ENCODE peak calls at places on chromosomes 16 and 17, in four cellular contexts. S is breast epithelium, H is AG04450, T is PC-3. D is an unnamed sample.
A peak's percentile ranks its signal among the peaks of the same experiment; 100 is the strongest.

GRCh38 chr17:15954222-15954621 is 9.3 kb downstream of the ADORA2B start:
- DNase-seq in S (no peak), H (peak; percentile 72), T (peak; percentile 99), D (peak; percentile 62)

GRCh38 chr17:27654654-27655524 is 23.9 kb downstream of the LGALS9 start:
- DNase-seq in T (peak; percentile 70), H (peak; percentile 6), S (peak; percentile 73), D (peak; percentile 60)

GRCh38 chr17:13631541-13631940 is 29.8 kb upstream of the HS3ST3A1 start:
- DNase-seq in H (no peak), S (no peak), T (peak; percentile 50), D (no peak)

GRCh38 chr16:49546059-49546458 is 172.5 kb downstream of the C16orf78 start:
- DNase-seq in S (no peak), T (no peak), H (no peak), D (no peak)

GRCh38 chr16:10490141-10490540 is 90.3 kb downstream of the EMP2 start:
- DNase-seq in H (no peak), T (no peak), S (no peak), D (no peak)

GRCh38 chr16:54473201-54473993 is 186.8 kb upstream of the IRX3 start:
- DNase-seq in S (no peak), T (no peak), H (no peak), D (no peak)

GRCh38 chr16:85535352-85536072 is 77.6 kb upstream of the GSE1 start:
- DNase-seq in S (no peak), T (no peak), H (no peak), D (no peak)

GRCh38 chr16:4486126-4486893 is 10.1 kb downstream of the HMOX2 start:
- DNase-seq in S (no peak), T (no peak), H (no peak), D (no peak)

GRCh38 chr17:49071106-49071505 is 61.5 kb upstream of the B4GALNT2 start:
- DNase-seq in S (no peak), T (no peak), H (no peak), D (no peak)

GRCh38 chr17:12721581-12721980 is 55.9 kb downstream of the MYOCD start:
- DNase-seq in T (no peak), S (no peak), H (no peak), D (no peak)

GRCh38 chr17:8186446-8186786 is 3.6 kb downstream of the BORCS6 start:
- DNase-seq in H (no peak), S (no peak), T (no peak), D (no peak)
- TF ChIP-seq CTCF in H (no peak), S (no peak), T (no peak), D (no peak)

DNA sequence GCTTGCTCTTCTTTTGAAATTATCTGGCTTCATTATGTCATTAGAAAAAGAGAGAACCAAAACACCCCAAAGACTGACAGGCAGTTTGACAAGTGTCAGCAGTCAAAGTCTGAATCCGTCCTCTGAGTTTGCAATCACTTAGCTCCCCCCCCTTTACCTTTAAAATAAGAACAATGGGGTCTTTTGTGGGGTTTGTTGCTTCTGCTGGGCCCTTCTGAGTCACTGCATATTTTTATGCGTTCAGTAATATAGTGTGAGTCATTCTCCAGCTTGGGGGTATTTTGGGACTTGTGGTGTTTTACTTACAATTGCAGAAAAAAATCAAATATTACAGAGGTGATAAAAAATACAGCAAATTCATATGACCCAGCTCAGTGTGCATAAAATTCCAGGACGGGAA is 120.0 kb downstream of the CYLD start:
- DNase-seq in H (peak; percentile 23), S (no peak), T (peak; percentile 82), D (peak; percentile 68)
- H3K27ac ChIP-seq in H (peak overlapping the region; percentile 47), S (no peak overlapping the region), T (peak overlapping the region; percentile 87), D (no peak overlapping the region)

GRCh38 chr17:43546317-43547188 is at the start of gene ETV4:
- DNase-seq in T (peak; percentile 97), H (peak; percentile 78), S (peak; percentile 90), D (peak; percentile 95)

GRCh38 chr17:43547189-43547550 is 1.0 kb upstream of the ETV4 start:
- DNase-seq in H (no peak), T (no peak), S (no peak), D (no peak)

GRCh38 chr17:43543300-43543699 is 2.8 kb downstream of the ETV4 start:
- DNase-seq in S (no peak), H (no peak), T (peak; percentile 30), D (no peak)

GRCh38 chr17:43543771-43544575 is 2.2 kb downstream of the ETV4 start:
- DNase-seq in T (peak; percentile 54), S (no peak), H (no peak), D (no peak)

DNA sequence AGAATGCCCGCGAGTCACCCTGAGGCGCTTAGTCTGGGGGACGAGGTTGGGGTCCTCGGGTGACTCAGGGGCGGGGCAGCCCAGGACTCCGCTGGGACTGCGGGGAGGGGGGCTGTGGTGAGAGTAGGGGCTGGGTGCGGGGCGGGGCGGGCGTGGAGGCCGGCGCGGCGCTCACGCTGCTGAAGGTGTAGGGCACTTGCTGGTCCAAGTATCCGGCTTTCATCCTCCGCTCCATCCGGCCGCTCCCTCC is 832 bp downstream of the ETV4 start:
- DNase-seq in S (no peak), T (no peak), H (no peak), D (no peak)
- H3K4me3 ChIP-seq in S (peak overlapping the region; percentile 40), T (peak overlapping the region; percentile 75), H (peak overlapping the region; percentile 68), D (peak overlapping the region; percentile 67)

DNA sequence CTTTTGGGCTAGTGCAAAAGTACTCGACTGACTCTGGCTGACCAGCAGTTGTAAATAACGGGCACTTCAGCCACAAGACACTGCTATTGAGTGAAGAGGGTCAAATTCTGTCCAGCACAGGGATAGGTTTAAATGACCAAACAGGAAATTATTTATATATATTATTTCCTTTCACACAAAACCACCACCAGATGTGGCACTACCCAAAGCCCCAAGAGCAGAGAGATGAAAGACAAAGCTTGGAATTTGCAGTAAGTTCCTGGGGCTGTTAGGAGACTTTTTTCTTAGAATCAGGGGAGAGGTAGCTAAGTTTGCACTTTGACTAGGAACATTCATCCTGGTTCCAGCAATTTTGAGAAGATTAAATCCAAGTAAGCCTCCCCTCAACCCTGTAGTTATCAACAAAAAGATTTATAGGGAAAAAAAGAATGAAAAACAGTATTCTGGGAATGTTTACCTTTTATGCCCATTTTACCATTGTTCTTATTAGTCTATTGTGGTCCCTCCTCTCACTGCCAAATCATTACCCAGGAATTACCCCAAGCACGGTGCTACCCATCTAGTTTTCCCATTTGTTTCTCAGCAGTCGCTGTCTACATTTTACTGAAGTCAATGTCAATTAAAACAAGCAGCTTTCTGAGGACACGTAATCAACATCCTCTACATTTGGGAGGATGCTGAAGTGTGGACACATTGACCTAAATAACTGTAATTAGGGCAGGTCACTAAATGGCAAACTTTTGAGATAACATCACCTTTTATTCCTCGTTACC is 43.5 kb downstream of the GRB7 start:
- DNase-seq in H (no peak), T (no peak), S (no peak), D (no peak)
- TF ChIP-seq CTCF in H (no peak), T (no peak), S (no peak), D (no peak)

DNA sequence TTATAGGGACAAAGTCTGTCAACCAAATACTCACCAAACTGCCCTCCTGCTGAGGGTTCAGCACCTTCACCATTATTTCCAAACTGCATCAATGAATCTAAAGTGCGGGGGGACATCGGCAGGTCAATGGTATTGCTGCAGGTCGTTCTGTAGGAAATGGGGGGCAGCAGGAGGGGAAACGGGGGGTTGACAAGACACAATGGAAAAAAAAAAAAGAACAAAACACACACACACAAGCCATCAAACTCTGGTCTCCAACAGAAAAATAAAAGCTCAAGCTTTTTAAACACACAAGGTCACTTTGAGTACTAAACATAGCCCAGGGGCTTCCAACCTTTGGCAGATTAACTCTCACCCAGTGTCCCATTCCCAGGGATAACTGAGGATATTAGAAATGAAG is 28.5 kb downstream of the STAT5A start:
- DNase-seq in H (no peak), S (no peak), T (no peak), D (no peak)
- H3K27ac ChIP-seq in H (no peak overlapping the region), S (no peak overlapping the region), T (no peak overlapping the region), D (no peak overlapping the region)

D was measured in brain microvascular endothelial cell.